ENCODE peak calls at places on chromosomes 7 and 10, in five cellular contexts. C is fibroblast of lung, O is fibroblast of villous mesenchyme, H is cardiac fibroblast, D is WERI-Rb-1. X is an unnamed sample.

GRCh38 chr7:94183289-94183749 is 179.2 kb upstream of the BET1 start:
- DNase-seq in C (peak; percentile 99), O (peak; percentile 100), H (peak; percentile 99), D (no peak), X (no peak)

GRCh38 chr7:39073432-39073831 is 95.7 kb downstream of the POU6F2 start:
- DNase-seq in C (no peak), O (peak; percentile 18), H (peak; percentile 0), D (peak; percentile 91), X (peak; percentile 66)

GRCh38 chr10:122078965-122079401 is 90.0 kb downstream of the TACC2 start:
- DNase-seq in C (peak; percentile 62), O (no peak), H (peak; percentile 29), D (no peak), X (no peak)

GRCh38 chr10:5720182-5720581 is 35.5 kb downstream of the TASOR2 start:
- DNase-seq in C (no peak), O (no peak), H (no peak), D (no peak), X (no peak)

GRCh38 chr7:13850185-13850752 is 139.2 kb downstream of the ETV1 start:
- DNase-seq in C (peak; percentile 97), O (peak; percentile 99), H (peak; percentile 93), D (no peak), X (no peak)

GRCh38 chr10:110074986-110075664 is 67.3 kb downstream of the ADD3 start:
- DNase-seq in C (peak; percentile 87), O (peak; percentile 85), H (peak; percentile 90), D (no peak), X (no peak)

GRCh38 chr10:43304687-43305333 is 37.9 kb upstream of the RASGEF1A start:
- DNase-seq in C (peak; percentile 20), O (peak; percentile 40), H (peak; percentile 53), D (peak; percentile 74), X (peak; percentile 45)

GRCh38 chr10:124588736-124589451 is 127.3 kb downstream of the LHPP start:
- DNase-seq in C (peak; percentile 68), O (peak; percentile 70), H (peak; percentile 55), D (peak; percentile 88), X (peak; percentile 15)

GRCh38 chr7:23299770-23300300 is 696 bp downstream of the MALSU1 start:
- DNase-seq in C (no peak), O (peak; percentile 64), H (peak; percentile 25), D (peak; percentile 14), X (no peak)

GRCh38 chr10:61350794-61351193 is 102.4 kb downstream of the TMEM26 start:
- DNase-seq in C (no peak), O (no peak), H (no peak), D (no peak), X (no peak)

GRCh38 chr10:121092341-121093099 is 241.4 kb downstream of the WDR11 start:
- DNase-seq in C (no peak), O (peak; percentile 14), H (no peak), D (no peak), X (no peak)

GRCh38 chr10:111084346-111085255 is 7.8 kb downstream of the ADRA2A start:
- DNase-seq in C (no peak), O (no peak), H (no peak), D (no peak), X (no peak)

GRCh38 chr7:156764766-156765165 is 124.2 kb downstream of the RNF32 start:
- DNase-seq in C (no peak), O (no peak), H (no peak), D (no peak), X (no peak)

GRCh38 chr7:23468721-23469149 is 1.6 kb downstream of the IGF2BP3 start:
- DNase-seq in C (no peak), O (no peak), H (no peak), D (no peak), X (no peak)

GRCh38 chr7:50331564-50332208 is 27.2 kb downstream of the IKZF1 start:
- DNase-seq in C (no peak), O (no peak), H (no peak), D (no peak), X (no peak)

GRCh38 chr10:79292789-79293746 is 54.2 kb upstream of the PPIF start:
- DNase-seq in C (no peak), O (peak; percentile 11), H (peak; percentile 14), D (peak; percentile 55), X (no peak)

GRCh38 chr10:114017873-114018272 is 25.8 kb upstream of the ADRB1 start:
- DNase-seq in C (no peak), O (no peak), H (no peak), D (no peak), X (no peak)

GRCh38 chr7:102859084-102859798 is 53.6 kb upstream of the LRRC17 start:
- DNase-seq in C (peak; percentile 51), O (peak; percentile 40), H (peak; percentile 24), D (no peak), X (no peak)

GRCh38 chr7:87628780-87629569 is 777 bp downstream of the RUNDC3B start:
- DNase-seq in C (no peak), O (no peak), H (peak; percentile 3), D (peak; percentile 56), X (peak; percentile 42)

GRCh38 chr7:87627634-87627994 is 584 bp upstream of the RUNDC3B start:
- DNase-seq in C (no peak), O (no peak), H (no peak), D (peak; percentile 38), X (no peak)

GRCh38 chr7:87625101-87625500 is 3.1 kb upstream of the RUNDC3B start:
- DNase-seq in C (no peak), O (no peak), H (no peak), D (no peak), X (no peak)

GRCh38 chr7:87624628-87625027 is 3.6 kb upstream of the RUNDC3B start:
- DNase-seq in C (no peak), O (no peak), H (no peak), D (no peak), X (no peak)
- TF ChIP-seq CTCF in C (no peak), O (no peak), H (no peak), D (peak; percentile 3), X (no peak)

GRCh38 chr7:95262875-95263274 is 61.5 kb downstream of the PON1 start:
- DNase-seq in C (no peak), O (no peak), H (no peak), D (no peak), X (no peak)
- TF ChIP-seq CTCF in C (no peak), O (no peak), H (no peak), D (no peak), X (no peak)

DNA sequence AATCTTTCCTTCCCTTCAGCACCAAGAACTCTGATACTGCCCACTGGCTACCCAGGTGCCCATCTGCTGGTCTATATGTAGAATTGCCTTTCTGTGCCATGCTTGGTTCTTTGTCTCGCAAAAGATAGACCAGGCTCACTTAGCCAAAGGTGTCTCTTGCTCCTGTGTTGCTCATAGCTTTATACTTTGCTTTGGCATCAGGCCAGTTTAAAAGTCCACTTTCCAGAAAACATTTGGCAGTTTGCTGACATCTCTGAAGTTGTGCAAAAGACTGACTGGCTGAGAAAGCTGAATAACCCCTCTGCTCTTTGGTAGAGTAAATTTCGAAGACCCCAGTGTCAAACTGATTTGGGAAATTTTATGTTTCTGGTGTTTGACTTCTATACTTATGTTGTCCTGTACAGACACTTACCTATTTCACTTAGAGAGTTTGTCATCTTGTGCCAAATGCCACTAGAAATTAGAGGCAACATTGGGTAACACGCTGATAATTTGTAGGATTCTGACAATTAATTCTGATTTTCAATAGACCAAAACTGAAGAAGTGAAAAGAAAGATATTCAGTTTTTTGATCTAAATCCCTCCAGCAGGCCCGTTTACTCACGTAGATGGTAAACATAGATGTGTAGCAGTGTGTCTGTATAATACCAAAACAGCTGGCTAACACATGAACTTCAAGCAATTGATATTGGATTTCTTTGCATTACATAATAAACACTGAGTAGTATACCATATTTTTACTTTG is 91.1 kb downstream of the CPED1 start:
- DNase-seq in C (peak; percentile 63), O (no peak), H (peak; percentile 49), D (no peak), X (no peak)
- TF ChIP-seq CTCF in C (no peak), O (peak; percentile 32), H (peak; percentile 28), D (no peak), X (no peak)

GRCh38 chr7:127501817-127502216 is 83.6 kb downstream of the GCC1 start:
- DNase-seq in C (no peak), O (no peak), H (no peak), D (no peak), X (no peak)

GRCh38 chr7:127504715-127505114 is 80.7 kb downstream of the GCC1 start:
- DNase-seq in C (peak; percentile 8), O (peak; percentile 30), H (peak; percentile 31), D (peak; percentile 40), X (peak; percentile 23)
- TF ChIP-seq CTCF in C (peak; percentile 60), O (peak; percentile 68), H (peak; percentile 61), D (peak; percentile 63), X (no peak)

DNA sequence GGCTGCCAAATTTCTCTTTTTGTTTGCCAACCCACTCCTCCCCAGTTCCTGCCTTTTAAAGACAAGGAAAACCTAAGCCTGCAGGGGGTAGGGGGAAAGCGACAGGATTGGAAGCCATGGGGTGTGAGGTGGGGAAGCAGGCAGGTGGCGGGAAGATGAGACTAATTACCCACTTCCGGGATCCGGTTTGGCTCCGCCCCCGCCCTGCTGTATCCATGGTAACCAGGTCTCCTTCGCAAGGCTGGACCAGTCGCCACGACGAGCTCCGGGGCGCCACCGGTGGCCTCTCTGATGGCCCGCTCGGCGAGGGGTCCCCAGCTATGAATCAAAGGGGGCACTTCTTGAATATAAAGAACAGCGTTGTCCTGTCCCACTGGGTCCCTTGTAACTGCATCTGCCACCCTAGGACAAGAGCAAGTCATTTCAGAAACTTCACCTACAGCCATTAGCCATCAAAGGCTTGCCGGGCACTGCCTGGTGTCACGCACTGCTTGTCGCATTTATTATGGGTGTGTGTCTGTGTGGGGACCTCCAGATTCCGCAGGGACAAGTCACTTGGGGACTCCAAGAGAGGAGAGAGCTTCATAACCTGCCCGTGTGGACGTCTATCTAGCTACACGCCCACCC is 55.4 kb upstream of the LMTK2 start:
- DNase-seq in C (no peak), O (no peak), H (no peak), D (peak; percentile 26), X (peak; percentile 70)
- TF ChIP-seq CTCF in C (no peak), O (no peak), H (no peak), D (no peak), X (no peak)

GRCh38 chr7:134552105-134552504 is 3.2 kb downstream of the AKR1B15 start:
- DNase-seq in C (peak; percentile 33), O (peak; percentile 27), H (no peak), D (peak; percentile 83), X (no peak)
- TF ChIP-seq CTCF in C (peak; percentile 28), O (peak; percentile 48), H (peak; percentile 15), D (peak; percentile 67), X (no peak)

GRCh38 chr10:71393841-71394475 is 2.8 kb upstream of the CDH23 start:
- DNase-seq in C (no peak), O (no peak), H (no peak), D (no peak), X (no peak)

GRCh38 chr10:71394926-71395562 is 1.7 kb upstream of the CDH23 start:
- DNase-seq in C (no peak), O (no peak), H (no peak), D (peak; percentile 95), X (no peak)

GRCh38 chr10:71396084-71396713 is 521 bp upstream of the CDH23 start:
- DNase-seq in C (peak; percentile 6), O (no peak), H (peak; percentile 19), D (peak; percentile 87), X (peak; percentile 54)

GRCh38 chr10:71396714-71397339 is at the start of gene CDH23:
- DNase-seq in C (no peak), O (no peak), H (no peak), D (peak; percentile 83), X (peak; percentile 61)

DNA sequence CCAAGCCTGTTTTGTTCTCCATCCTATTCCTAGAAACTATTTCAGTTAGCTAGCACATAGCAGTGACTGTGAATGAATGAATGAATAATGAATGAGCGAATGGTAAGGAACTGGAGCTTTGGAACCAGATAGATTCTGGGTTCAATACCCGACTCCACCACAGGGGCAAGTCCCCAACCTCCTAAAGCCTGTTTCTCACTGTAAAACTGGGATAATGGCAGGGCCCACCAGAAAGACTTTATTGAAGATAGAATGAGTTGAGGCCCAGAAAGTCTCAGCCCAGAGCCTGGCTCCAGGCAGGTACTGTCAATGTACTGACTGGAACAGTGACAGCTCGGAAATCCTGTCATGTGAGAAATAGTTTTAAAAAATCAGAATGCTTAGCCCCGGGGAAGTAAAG is 1.1 kb upstream of the CDH23 start:
- DNase-seq in C (no peak), O (no peak), H (no peak), D (no peak), X (no peak)
- TF ChIP-seq CTCF in C (no peak), O (no peak), H (no peak), D (peak; percentile 2), X (peak; percentile 43)

X was measured in glutamatergic neuron.